ENCODE peak calls at places on chromosomes 4 and X, in four cellular contexts. One of them, this sample, is unnamed.

GRCh38 chrX:106415276-106415895 is 196.4 kb upstream of the RADX start:
- DNase-seq in AG04449: no peak
- DNase-seq in GM10248: peak; percentile 21
- DNase-seq in endodermal cell: peak; percentile 50
- DNase-seq in this sample: no peak

GRCh38 chr4:5734841-5735240 is 23.8 kb downstream of the EVC start:
- DNase-seq in AG04449: no peak
- DNase-seq in GM10248: peak; percentile 5
- DNase-seq in endodermal cell: no peak
- DNase-seq in this sample: peak; percentile 69

GRCh38 chr4:145484240-145484846 is 2.7 kb downstream of the SMAD1 start:
- DNase-seq in AG04449: no peak
- DNase-seq in GM10248: no peak
- DNase-seq in endodermal cell: no peak
- DNase-seq in this sample: no peak

GRCh38 chrX:38282044-38282443 is 45.3 kb downstream of the RPGR start:
- DNase-seq in AG04449: no peak
- DNase-seq in GM10248: no peak
- DNase-seq in endodermal cell: peak; percentile 45
- DNase-seq in this sample: no peak

GRCh38 chr4:40087799-40088366 is 31.2 kb downstream of the N4BP2 start:
- DNase-seq in AG04449: no peak
- DNase-seq in GM10248: no peak
- DNase-seq in endodermal cell: no peak
- DNase-seq in this sample: no peak

GRCh38 chr4:2301806-2302205 is 39.9 kb upstream of the MXD4 start:
- DNase-seq in AG04449: no peak
- DNase-seq in GM10248: no peak
- DNase-seq in endodermal cell: no peak
- DNase-seq in this sample: peak; percentile 68

GRCh38 chrX:14673764-14674163 is 144.4 kb downstream of the GLRA2 start:
- DNase-seq in AG04449: peak; percentile 36
- DNase-seq in GM10248: peak; percentile 34
- DNase-seq in endodermal cell: no peak
- DNase-seq in this sample: no peak

GRCh38 chr4:10773010-10773409 is 88.4 kb upstream of the CLNK start:
- DNase-seq in AG04449: no peak
- DNase-seq in GM10248: no peak
- DNase-seq in endodermal cell: no peak
- DNase-seq in this sample: no peak

GRCh38 chr4:114012749-114013148 is 33.3 kb upstream of the ARSJ start:
- DNase-seq in AG04449: no peak
- DNase-seq in GM10248: no peak
- DNase-seq in endodermal cell: no peak
- DNase-seq in this sample: no peak

GRCh38 chr4:152464030-152464823 is 71.7 kb downstream of the FBXW7 start:
- DNase-seq in AG04449: no peak
- DNase-seq in GM10248: no peak
- DNase-seq in endodermal cell: no peak
- DNase-seq in this sample: no peak

GRCh38 chrX:73855546-73855945 is 292.5 kb downstream of the CHIC1 start:
- DNase-seq in AG04449: peak; percentile 1
- DNase-seq in GM10248: peak; percentile 35
- DNase-seq in endodermal cell: peak; percentile 91
- DNase-seq in this sample: no peak
- TF ChIP-seq CTCF in AG04449: peak; percentile 46
- TF ChIP-seq CTCF in GM10248: peak; percentile 67
- TF ChIP-seq CTCF in endodermal cell: peak; percentile 90
- TF ChIP-seq CTCF in this sample: peak; percentile 75

GRCh38 chr4:8015512-8015911 is 75.9 kb upstream of the AFAP1 start:
- DNase-seq in AG04449: no peak
- DNase-seq in GM10248: no peak
- DNase-seq in endodermal cell: no peak
- DNase-seq in this sample: no peak
- TF ChIP-seq CTCF in AG04449: peak; percentile 42
- TF ChIP-seq CTCF in GM10248: peak; percentile 27
- TF ChIP-seq CTCF in endodermal cell: peak; percentile 51
- TF ChIP-seq CTCF in this sample: no peak

GRCh38 chr4:64174247-64174882 is 234.9 kb downstream of the TECRL start:
- DNase-seq in AG04449: no peak
- DNase-seq in GM10248: no peak
- DNase-seq in endodermal cell: peak; percentile 51
- DNase-seq in this sample: no peak
- TF ChIP-seq CTCF in AG04449: no peak
- TF ChIP-seq CTCF in GM10248: no peak
- TF ChIP-seq CTCF in endodermal cell: peak; percentile 50
- TF ChIP-seq CTCF in this sample: no peak

DNA sequence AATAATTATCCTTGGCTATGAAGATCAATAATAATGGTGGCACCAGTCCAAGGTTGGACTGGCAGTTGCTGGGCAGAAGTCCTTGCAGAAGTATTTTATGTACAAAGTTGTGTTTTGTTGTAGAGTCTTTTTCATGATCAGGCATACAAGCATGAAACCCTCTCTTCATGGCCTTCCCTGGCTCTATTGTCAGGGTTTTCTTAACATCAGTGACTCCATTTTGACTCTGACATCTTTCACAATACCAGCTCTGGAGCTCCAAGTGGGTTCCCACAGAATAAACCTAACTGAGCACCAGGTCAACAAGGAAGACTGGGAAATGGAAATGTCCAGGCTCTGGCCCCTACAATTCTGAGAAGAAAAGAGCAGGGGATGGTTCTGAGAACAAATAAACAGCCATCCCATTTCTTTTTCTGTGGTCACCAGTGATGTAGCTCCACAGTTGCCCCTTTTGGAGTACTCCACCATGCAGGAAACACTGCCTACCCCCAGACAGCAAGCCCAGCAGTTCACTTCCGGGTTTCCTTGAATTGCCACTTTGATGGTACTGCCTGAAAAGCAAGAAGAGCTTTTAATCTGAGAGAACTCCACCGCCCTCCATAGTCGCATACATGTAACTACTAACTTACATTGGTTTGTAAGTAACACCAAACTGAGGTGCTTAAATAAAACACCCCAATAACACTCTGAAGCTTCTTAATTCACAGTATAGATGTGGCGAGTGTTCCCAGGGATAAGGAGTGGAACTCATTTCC is 53.5 kb upstream of the HPSE start:
- DNase-seq in AG04449: no peak
- DNase-seq in GM10248: no peak
- DNase-seq in endodermal cell: peak; percentile 43
- DNase-seq in this sample: no peak
- TF ChIP-seq CTCF in AG04449: no peak
- TF ChIP-seq CTCF in GM10248: no peak
- TF ChIP-seq CTCF in endodermal cell: peak; percentile 30
- TF ChIP-seq CTCF in this sample: no peak

DNA sequence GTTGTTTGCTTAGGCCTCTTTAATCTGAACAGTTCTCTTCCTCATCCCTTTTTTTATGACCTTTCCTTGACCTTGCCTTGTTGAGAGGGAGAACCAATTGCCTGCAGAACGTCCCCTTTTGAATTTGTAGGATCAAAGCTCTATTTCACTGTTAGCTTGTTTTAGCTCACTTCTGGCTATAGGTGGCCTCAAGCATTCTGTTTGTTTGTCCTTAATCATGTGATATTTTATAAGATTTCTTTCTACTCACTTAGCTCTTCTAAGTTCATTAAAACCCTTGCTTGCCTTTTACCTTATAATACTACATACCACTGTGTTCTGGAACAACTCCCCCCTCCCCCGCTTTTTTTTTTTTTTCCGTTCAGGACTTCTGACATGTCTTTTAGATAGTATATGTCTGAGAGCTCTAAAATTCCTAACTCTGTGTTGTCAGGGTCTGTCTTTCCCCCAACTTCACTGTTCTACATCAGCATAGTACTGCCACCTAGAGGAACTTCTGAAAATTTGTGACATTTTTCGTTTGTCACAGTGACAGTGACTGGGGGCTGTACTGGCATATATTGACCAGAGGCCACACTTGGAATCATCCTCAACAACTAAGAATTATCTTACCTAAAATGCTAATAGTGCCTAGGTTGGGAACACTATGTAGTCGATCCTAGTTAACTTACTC is 128.5 kb downstream of the LARP7 start:
- DNase-seq in AG04449: no peak
- DNase-seq in GM10248: peak; percentile 51
- DNase-seq in endodermal cell: peak; percentile 62
- DNase-seq in this sample: no peak
- TF ChIP-seq CTCF in AG04449: peak; percentile 36
- TF ChIP-seq CTCF in GM10248: peak; percentile 54
- TF ChIP-seq CTCF in endodermal cell: peak; percentile 80
- TF ChIP-seq CTCF in this sample: no peak

DNA sequence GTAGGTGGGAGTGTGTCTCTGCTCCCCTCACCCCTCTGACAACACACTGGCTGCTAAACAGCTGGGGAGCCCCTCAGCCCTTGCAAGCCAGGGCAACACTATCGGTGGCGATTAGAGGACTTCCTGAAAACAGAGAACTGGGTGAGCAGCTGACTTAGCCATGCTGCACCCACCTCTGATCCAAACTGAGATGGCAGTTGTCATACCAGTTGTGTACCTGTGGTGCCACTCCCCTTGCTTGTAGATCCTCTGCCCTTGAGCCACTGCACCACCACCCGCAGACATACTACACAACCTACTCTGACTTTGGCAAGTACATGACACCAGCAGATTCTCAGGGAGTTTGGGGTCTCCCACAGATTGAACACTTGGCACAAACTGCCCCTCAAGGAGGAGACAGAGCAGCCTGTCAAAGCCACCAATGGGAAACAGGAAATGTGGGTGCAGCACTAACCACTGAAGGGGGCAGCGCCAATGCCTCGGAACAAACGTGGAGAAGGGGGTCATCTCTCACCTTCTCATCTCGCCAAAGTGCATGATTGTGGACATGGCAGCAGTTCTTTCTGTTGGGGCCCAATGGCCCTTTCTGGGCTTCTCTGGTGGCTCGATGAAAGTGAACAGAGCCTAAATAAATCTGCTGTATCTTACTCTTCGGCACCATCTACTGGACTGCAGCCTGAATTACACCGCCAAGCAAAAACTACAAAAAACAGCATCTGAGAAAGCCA is 119.8 kb downstream of the NEK1 start:
- DNase-seq in AG04449: no peak
- DNase-seq in GM10248: peak; percentile 50
- DNase-seq in endodermal cell: peak; percentile 80
- DNase-seq in this sample: no peak
- TF ChIP-seq CTCF in AG04449: peak; percentile 67
- TF ChIP-seq CTCF in GM10248: peak; percentile 55
- TF ChIP-seq CTCF in endodermal cell: peak; percentile 84
- TF ChIP-seq CTCF in this sample: peak; percentile 58

DNA sequence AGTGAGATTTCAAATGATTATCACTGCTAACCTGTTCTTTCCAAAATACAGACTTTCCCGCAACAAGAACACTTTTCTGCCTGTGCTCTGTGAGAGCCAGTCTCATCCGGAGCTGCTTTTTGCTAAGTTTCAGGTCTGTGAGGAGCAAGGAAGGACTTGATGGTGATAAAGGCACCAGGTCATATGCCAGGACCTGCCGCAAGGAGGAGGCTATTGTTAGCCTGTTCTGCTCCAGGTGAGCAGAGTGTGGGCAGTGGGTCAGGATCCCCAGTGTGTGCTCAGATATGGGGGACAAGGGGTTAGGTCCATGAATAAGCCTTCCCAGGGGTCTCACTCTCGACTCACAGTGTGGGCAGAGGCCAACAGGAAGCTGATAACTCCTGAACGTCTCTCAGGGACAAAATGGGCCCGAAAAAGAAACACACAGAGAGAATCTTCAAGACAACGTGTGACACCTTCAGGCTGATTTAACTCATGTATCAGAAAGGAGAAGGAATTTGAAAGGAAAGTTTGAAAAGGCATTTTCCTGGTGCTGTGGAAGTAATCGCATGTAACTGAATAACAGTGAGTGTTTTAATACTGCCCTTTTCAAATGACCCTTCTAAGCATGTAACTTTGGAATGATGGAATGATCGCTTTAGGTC is 57.7 kb upstream of the PDLIM3 start:
- DNase-seq in AG04449: no peak
- DNase-seq in GM10248: no peak
- DNase-seq in endodermal cell: no peak
- DNase-seq in this sample: no peak
- TF ChIP-seq CTCF in AG04449: no peak
- TF ChIP-seq CTCF in GM10248: peak; percentile 5
- TF ChIP-seq CTCF in endodermal cell: peak; percentile 30
- TF ChIP-seq CTCF in this sample: no peak

GRCh38 chr4:132557660-132558059 is 591.4 kb upstream of the PCDH10 start:
- DNase-seq in AG04449: no peak
- DNase-seq in GM10248: no peak
- DNase-seq in endodermal cell: no peak
- DNase-seq in this sample: no peak
- TF ChIP-seq CTCF in AG04449: no peak
- TF ChIP-seq CTCF in GM10248: no peak
- TF ChIP-seq CTCF in endodermal cell: peak; percentile 80
- TF ChIP-seq CTCF in this sample: no peak

GRCh38 chr4:153683763-153684181 is 308 bp upstream of the TLR2 start:
- DNase-seq in AG04449: no peak
- DNase-seq in GM10248: no peak
- DNase-seq in endodermal cell: no peak
- DNase-seq in this sample: no peak

GRCh38 chr4:153679476-153679875 is 4.6 kb upstream of the TLR2 start:
- DNase-seq in AG04449: no peak
- DNase-seq in GM10248: no peak
- DNase-seq in endodermal cell: no peak
- DNase-seq in this sample: peak; percentile 53

DNA sequence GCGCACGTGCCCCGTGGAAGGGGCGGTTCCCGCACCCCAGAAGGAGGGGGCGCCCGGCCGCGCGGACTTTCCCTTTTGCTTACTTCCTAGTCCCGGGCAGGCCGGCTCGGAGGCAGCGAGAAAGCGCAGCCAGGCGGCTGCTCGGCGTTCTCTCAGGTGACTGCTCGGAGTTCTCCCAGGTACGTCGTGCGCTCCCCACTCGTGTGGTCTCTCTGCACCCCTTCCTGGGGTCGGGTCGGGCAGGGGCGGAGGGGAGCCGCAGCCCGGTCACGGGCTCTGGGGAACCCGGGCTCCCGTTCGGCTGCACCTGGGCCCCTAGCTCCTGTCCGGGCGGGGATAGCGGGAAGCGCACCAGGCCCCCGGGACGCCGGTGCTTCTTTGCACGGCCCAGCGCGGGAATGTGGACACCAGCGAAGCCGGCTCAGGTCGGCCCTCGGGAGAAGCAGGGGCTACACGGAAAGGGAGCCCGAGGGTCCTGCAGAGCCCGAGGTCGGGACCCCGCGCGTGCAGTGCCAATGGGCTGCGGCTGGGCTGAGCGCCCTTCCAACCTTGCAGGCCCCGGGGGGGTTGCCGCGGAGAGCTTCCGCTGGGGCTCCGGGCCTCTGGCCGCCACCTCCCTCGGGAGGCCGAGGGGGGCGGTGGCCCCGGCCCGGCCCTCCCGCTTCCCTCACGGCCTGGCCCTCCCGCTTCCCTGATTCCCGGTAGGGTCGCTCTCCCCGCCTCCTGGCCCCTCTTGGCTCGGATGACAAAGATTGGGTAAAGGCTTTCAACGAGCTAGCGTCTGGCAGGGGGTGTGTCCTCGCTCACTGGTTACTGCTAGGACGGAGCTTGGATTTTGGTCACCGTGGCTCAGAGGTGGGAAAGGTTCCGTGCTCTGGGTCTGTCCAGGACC is at the start of gene TLR2:
- DNase-seq in AG04449: no peak
- DNase-seq in GM10248: peak; percentile 82
- DNase-seq in endodermal cell: peak; percentile 89
- DNase-seq in this sample: peak; percentile 97
- TF ChIP-seq CTCF in AG04449: no peak
- TF ChIP-seq CTCF in GM10248: no peak
- TF ChIP-seq CTCF in endodermal cell: no peak
- TF ChIP-seq CTCF in this sample: no peak

This sample was measured in spleen.